ENCODE peak calls at places on chromosome 12, in seven cellular contexts. P is activated T-cell treated with anti-CD3 and anti-CD28 coated beads, Interleukin-2, amount 50 U/mL, for 48 hours; T is C1 segment of cervical spinal cord; I is adrenal gland; O is mesendoderm; X is stimulated activated CD4-positive, alpha-beta T cell treated with anti-CD3 and anti-CD28 coated beads, TNF-alpha, amount 100 ng/mL, for 1 hour; M is KBM-7. N is an unnamed sample.

GRCh38 chr12:39319180-39319579 is 123.7 kb downstream of the KIF21A start:
- DNase-seq in I (no peak), T (no peak), P (no peak), X (no peak), M (no peak), O (no peak), N (no peak)

GRCh38 chr12:124878795-124879516 is 15.3 kb upstream of the SCARB1 start:
- DNase-seq in P (no peak), T (no peak), X (no peak), O (no peak), M (no peak), I (no peak), N (no peak)

GRCh38 chr12:116366456-116366776 is 88.9 kb upstream of the MED13L start:
- DNase-seq in T (peak; percentile 10), O (no peak), X (no peak), P (no peak), I (no peak), M (no peak), N (no peak)

GRCh38 chr12:104469523-104469922 is 12.8 kb downstream of the CHST11 start:
- DNase-seq in O (no peak), M (no peak), T (no peak), I (no peak), P (no peak), X (no peak), N (no peak)

GRCh38 chr12:15522574-15523187 is 200.4 kb downstream of the PTPRO start:
- DNase-seq in M (peak; percentile 58), P (no peak), T (no peak), I (no peak), X (no peak), O (peak; percentile 51), N (no peak)

GRCh38 chr12:31339831-31340622 is 14.1 kb upstream of the SINHCAF start:
- DNase-seq in T (no peak), X (no peak), O (peak; percentile 83), I (no peak), P (no peak), M (no peak), N (no peak)

GRCh38 chr12:98073610-98074009 is 441.8 kb upstream of the TMPO start:
- DNase-seq in P (no peak), M (no peak), X (no peak), T (no peak), I (peak; percentile 8), O (no peak), N (no peak)

GRCh38 chr12:102957339-102958050 is at the start of gene ASCL1:
- DNase-seq in X (no peak), O (peak; percentile 49), M (peak; percentile 65), P (no peak), I (no peak), T (peak; percentile 52), N (no peak)

GRCh38 chr12:54628186-54628846 is 6.4 kb downstream of the LACRT start:
- DNase-seq in P (no peak), O (no peak), T (no peak), I (no peak), M (no peak), X (no peak), N (no peak)

GRCh38 chr12:48973992-48974673 is 2.6 kb upstream of the WNT10B start:
- DNase-seq in M (no peak), P (peak; percentile 66), X (no peak), I (peak; percentile 47), T (no peak), O (no peak), N (no peak)

GRCh38 chr12:117342682-117343081 is 18.7 kb downstream of the NOS1 start:
- DNase-seq in X (no peak), O (no peak), I (no peak), P (no peak), M (no peak), T (no peak), N (no peak)

GRCh38 chr12:18794000-18794399 is 56.1 kb downstream of the CAPZA3 start:
- DNase-seq in O (no peak), M (no peak), I (no peak), X (no peak), P (no peak), T (no peak), N (no peak)

GRCh38 chr12:56990648-56991318 is 15.6 kb downstream of the ZBTB39 start:
- DNase-seq in X (no peak), I (no peak), T (no peak), O (no peak), M (no peak), P (peak; percentile 16), N (no peak)

GRCh38 chr12:42490261-42490842 is 99.2 kb downstream of the PRICKLE1 start:
- DNase-seq in X (no peak), P (no peak), O (no peak), I (no peak), T (no peak), M (no peak), N (no peak)

GRCh38 chr12:2641209-2641608 is 153.6 kb upstream of the FKBP4 start:
- DNase-seq in X (no peak), T (no peak), I (peak; percentile 55), O (peak; percentile 82), M (no peak), P (no peak), N (peak; percentile 1)

GRCh38 chr12:89825591-89826449 is 117.2 kb upstream of the ATP2B1 start:
- DNase-seq in M (no peak), O (peak; percentile 41), I (no peak), T (no peak), P (no peak), X (no peak), N (no peak)

GRCh38 chr12:93060666-93061413 is 131.7 kb upstream of the EEA1 start:
- DNase-seq in O (peak; percentile 91), T (no peak), X (no peak), I (peak; percentile 15), M (no peak), P (no peak), N (no peak)

GRCh38 chr12:76422878-76423438 is 74.7 kb upstream of the BBS10 start:
- DNase-seq in O (peak; percentile 27), P (no peak), X (no peak), I (no peak), T (no peak), M (no peak), N (no peak)

GRCh38 chr12:47989666-47990065 is 14.6 kb downstream of the COL2A1 start:
- DNase-seq in I (no peak), O (no peak), T (no peak), P (no peak), M (no peak), X (no peak), N (no peak)

GRCh38 chr12:117352883-117353282 is 8.5 kb downstream of the NOS1 start:
- DNase-seq in T (no peak), O (no peak), P (no peak), X (no peak), I (no peak), M (no peak), N (no peak)

GRCh38 chr12:115140981-115141380 is 457.0 kb upstream of the TBX3 start:
- DNase-seq in O (peak; percentile 37), P (no peak), M (no peak), X (no peak), I (no peak), T (no peak), N (no peak)

GRCh38 chr12:22172501-22172900 is 126.5 kb downstream of the CMAS start:
- DNase-seq in M (no peak), O (no peak), T (no peak), P (no peak), I (no peak), X (no peak), N (no peak)

GRCh38 chr12:121513464-121514183 is 67.2 kb downstream of the KDM2B start:
- DNase-seq in O (peak; percentile 85), T (no peak), X (no peak), M (peak; percentile 24), I (peak; percentile 51), P (peak; percentile 33), N (no peak)

GRCh38 chr12:107369679-107370078 is 276.3 kb upstream of the CRY1 start:
- DNase-seq in P (no peak), T (no peak), X (no peak), O (no peak), I (no peak), M (no peak), N (no peak)

N was measured in CD14-positive monocyte.